ENCODE peak calls at places on chromosomes 6 and 20, in four cellular contexts. X is left ventricle myocardium inferior, F is K562, V is right cardiac atrium. R is an unnamed sample.

GRCh38 chr6:42239333-42239732 is 21.7 kb upstream of the MRPS10 start:
- DNase-seq in X (no peak), V (no peak), F (no peak), R (no peak)

GRCh38 chr20:46060301-46060881 is 29.4 kb downstream of the NCOA5 start:
- DNase-seq in V (no peak), F (no peak), X (no peak), R (peak; percentile 51)

GRCh38 chr20:21303872-21304586 is 898 bp downstream of the XRN2 start:
- DNase-seq in V (no peak), F (no peak), X (no peak), R (peak; percentile 69)

GRCh38 chr20:37526839-37527637 is 638 bp downstream of the BLCAP start:
- DNase-seq in X (no peak), F (peak; percentile 39), V (no peak), R (peak; percentile 56)

GRCh38 chr6:44229376-44230033 is 6.1 kb downstream of the SLC29A1 start:
- DNase-seq in X (peak; percentile 66), V (peak; percentile 78), F (no peak), R (no peak)

GRCh38 chr20:38055294-38055693 is 21.7 kb downstream of the RPRD1B start:
- DNase-seq in X (no peak), F (no peak), V (no peak), R (no peak)

GRCh38 chr6:43076928-43077809 is 1.1 kb downstream of the PTK7 start:
- DNase-seq in X (no peak), F (no peak), V (peak; percentile 58), R (no peak)

GRCh38 chr6:56911847-56912246 is 43.1 kb upstream of the BEND6 start:
- DNase-seq in V (no peak), F (no peak), X (no peak), R (no peak)

GRCh38 chr20:63622732-63623131 is 4.2 kb downstream of the GMEB2 start:
- DNase-seq in F (no peak), X (no peak), V (peak; percentile 41), R (no peak)

GRCh38 chr6:21836292-21836691 is 242.7 kb downstream of the SOX4 start:
- DNase-seq in V (no peak), F (no peak), X (no peak), R (no peak)

GRCh38 chr6:119727504-119728219 is 378.1 kb upstream of the MAN1A1 start:
- DNase-seq in V (no peak), F (no peak), X (no peak), R (no peak)

GRCh38 chr6:111916747-111917146 is 43.5 kb upstream of the FYN start:
- DNase-seq in V (no peak), X (no peak), F (no peak), R (no peak)

GRCh38 chr20:16272961-16273360 is 300.3 kb downstream of the KIF16B start:
- DNase-seq in V (no peak), F (no peak), X (no peak), R (no peak)

GRCh38 chr20:45781391-45781931 is 10.2 kb downstream of the WFDC3 start:
- DNase-seq in X (no peak), V (no peak), F (no peak), R (no peak)

GRCh38 chr6:563863-564262 is 93.0 kb downstream of the HUS1B start:
- DNase-seq in V (no peak), F (no peak), X (no peak), R (no peak)

GRCh38 chr6:82841309-82841708 is 224.3 kb downstream of the UBE3D start:
- DNase-seq in F (no peak), X (no peak), V (no peak), R (no peak)

GRCh38 chr6:149545258-149545753 is 537 bp downstream of the PPIL4 start:
- DNase-seq in F (peak; percentile 50), V (peak; percentile 68), X (peak; percentile 19), R (peak; percentile 83)

GRCh38 chr6:163761491-163761890 is 347.0 kb downstream of the QKI start:
- DNase-seq in X (no peak), F (no peak), V (no peak), R (no peak)

GRCh38 chr20:2136275-2136674 is 34.6 kb downstream of the STK35 start:
- DNase-seq in V (no peak), X (no peak), F (no peak), R (no peak)

GRCh38 chr20:46246527-46246926 is 61.8 kb downstream of the CDH22 start:
- DNase-seq in X (no peak), F (no peak), V (no peak), R (no peak)

GRCh38 chr6:30845183-30845582 is 39.1 kb upstream of the DDR1 start:
- DNase-seq in V (no peak), F (no peak), X (no peak), R (peak; percentile 83)

GRCh38 chr6:38221236-38221635 is 401.7 kb downstream of the ZFAND3 start:
- DNase-seq in F (no peak), V (no peak), X (no peak), R (no peak)

GRCh38 chr6:96898241-96898851 is 655 bp upstream of the NDUFAF4 start:
- DNase-seq in V (no peak), X (no peak), F (peak; percentile 16), R (peak; percentile 57)

GRCh38 chr6:122589115-122589514 is 21.1 kb upstream of the PKIB start:
- DNase-seq in X (no peak), V (no peak), F (no peak), R (no peak)

GRCh38 chr20:57653546-57653900 is 33.3 kb upstream of the ZBP1 start:
- DNase-seq in F (no peak), V (peak; percentile 50), X (no peak), R (no peak)

GRCh38 chr6:42093582-42094329 is 43.4 kb downstream of the TAF8 start:
- DNase-seq in V (peak; percentile 73), F (peak; percentile 67), X (peak; percentile 36), R (no peak)

DNA sequence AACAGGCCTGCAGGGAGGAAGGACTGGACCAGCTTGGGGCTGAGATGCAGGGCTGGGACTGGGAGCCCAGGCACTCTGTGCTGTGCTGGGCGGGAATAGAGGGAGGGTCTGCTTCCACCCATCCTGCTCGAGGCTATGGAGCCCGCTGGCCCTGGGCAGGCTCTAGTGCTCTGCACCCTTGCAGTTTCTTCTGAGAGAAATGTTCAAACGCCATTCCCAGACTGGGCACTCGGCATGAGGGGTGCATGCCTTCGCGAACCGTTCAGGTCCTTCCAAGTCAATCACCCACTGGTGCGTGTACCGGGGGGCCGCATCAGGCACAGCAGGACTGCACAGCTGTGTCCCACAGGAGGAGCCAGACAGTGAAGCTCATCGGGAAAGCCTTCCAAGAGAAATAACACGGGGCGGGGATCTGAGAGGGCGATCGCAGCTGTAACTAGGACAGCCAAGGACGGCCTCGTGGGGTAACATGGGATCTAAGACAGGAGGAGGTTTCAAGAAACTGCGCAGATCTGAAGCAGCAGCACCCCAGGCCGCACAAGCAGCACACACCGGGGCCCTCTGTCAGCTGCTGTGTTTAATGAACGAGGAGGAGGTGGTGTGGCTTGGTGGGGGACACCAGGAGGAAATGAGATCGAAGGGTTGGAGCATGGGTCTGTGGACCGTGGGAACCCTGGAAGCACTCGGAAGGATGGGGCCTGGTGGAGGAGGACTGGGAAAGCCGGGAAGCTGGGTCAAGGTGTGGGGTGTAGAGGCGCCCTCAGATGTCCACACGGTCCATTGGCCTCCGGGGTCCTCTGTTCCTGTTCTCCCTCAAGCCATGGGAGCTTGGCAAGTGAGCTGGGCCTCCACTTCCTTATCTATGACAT is 26.1 kb upstream of the PYGB start:
- DNase-seq in V (peak; percentile 66), X (peak; percentile 66), F (no peak), R (no peak)
- H3K4me1 ChIP-seq in V (peaks cover 21% of the 10 kb centered on the region), X (peaks cover 94% of the 10 kb centered on the region), F (peaks cover 22% of the 10 kb centered on the region), R (peaks cover 77% of the 10 kb centered on the region)

DNA sequence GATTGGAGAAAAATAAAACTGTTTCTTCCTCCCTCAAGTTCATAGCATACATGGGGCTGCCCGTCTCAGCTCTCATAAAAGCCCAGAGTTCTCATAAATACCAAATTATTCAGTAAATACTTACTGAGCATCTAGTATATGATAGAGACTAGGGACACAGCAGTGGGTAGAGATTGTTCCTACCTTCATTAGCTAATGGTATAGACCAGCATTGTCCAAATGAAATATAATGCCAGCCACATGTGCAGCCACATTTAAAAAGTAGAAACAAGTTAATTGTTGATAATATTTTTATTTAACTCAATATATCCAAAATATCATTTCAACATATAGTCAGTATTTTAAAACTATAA is 1.1 kb downstream of the TTLL9 start:
- DNase-seq in V (no peak), X (no peak), F (no peak), R (no peak)
- H3K4me1 ChIP-seq in V (peaks cover 2% of the 10 kb centered on the region), X (peaks cover 22% of the 10 kb centered on the region), F (no peaks in the 10 kb centered on the region), R (no peaks in the 10 kb centered on the region)

GRCh38 chr20:62560162-62560561 is 82.1 kb upstream of the SLCO4A1 start:
- DNase-seq in V (no peak), X (no peak), F (no peak), R (no peak)

GRCh38 chr20:62557999-62558408 is 82.2 kb upstream of the GATA5 start:
- DNase-seq in V (no peak), F (no peak), X (no peak), R (no peak)

GRCh38 chr20:62557425-62557824 is 81.6 kb upstream of the GATA5 start:
- DNase-seq in V (no peak), F (no peak), X (no peak), R (no peak)

GRCh38 chr20:62561182-62561581 is 81.1 kb upstream of the SLCO4A1 start:
- DNase-seq in F (no peak), V (no peak), X (no peak), R (no peak)

DNA sequence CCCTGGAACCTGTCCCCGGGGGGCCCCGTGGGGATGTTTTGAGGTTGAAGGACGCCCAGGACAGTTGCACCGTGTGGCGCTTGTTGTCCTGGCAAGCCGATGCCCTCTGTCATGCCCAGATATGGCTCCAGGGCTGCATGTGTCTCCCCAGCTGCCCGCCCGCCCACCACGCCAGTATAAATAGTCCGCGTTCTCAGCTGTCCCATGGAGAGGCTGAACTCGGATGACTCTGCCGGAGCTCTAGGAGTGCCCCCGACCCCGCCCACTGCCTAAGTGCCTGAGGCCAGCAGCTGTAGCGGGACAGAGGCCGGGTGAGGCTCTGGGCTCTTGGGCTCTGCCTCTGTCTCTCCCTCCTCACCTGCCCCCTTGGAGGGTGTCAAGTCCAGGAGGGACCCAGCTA is 83.0 kb upstream of the GATA5 start:
- DNase-seq in V (peak; percentile 89), X (peak; percentile 79), F (no peak), R (no peak)
- H3K4me1 ChIP-seq in V (no peaks in the 10 kb centered on the region), X (peaks cover 69% of the 10 kb centered on the region), F (no peaks in the 10 kb centered on the region), R (peaks cover 3% of the 10 kb centered on the region)

GRCh38 chr20:49983123-49983847 is 505 bp downstream of the SNAI1 start:
- DNase-seq in V (peak; percentile 57), X (no peak), F (peak; percentile 73), R (peak; percentile 20)
- H3K4me1 ChIP-seq in V (peaks cover 4% of the 10 kb centered on the region), X (peaks cover 74% of the 10 kb centered on the region), F (peaks cover 70% of the 10 kb centered on the region), R (peaks cover 17% of the 10 kb centered on the region)

R was measured in Karpas-422.